ENCODE peak calls at places on chromosomes 7 and 10, in six cellular contexts. L, F, I, V, E and N are unnamed samples.

GRCh38 chr10:116160271-116160670 is 112.7 kb downstream of the GFRA1 start:
- DNase-seq in L (no peak), F (no peak), I (no peak), V (no peak), E (no peak), N (no peak)

GRCh38 chr7:26372211-26372610 is 80.5 kb downstream of the SNX10 start:
- DNase-seq in L (no peak), F (no peak), I (no peak), V (no peak), E (peak), N (no peak)

GRCh38 chr7:120588411-120588810 is 269.5 kb downstream of the TSPAN12 start:
- DNase-seq in L (no peak), F (no peak), I (no peak), V (no peak), E (no peak), N (no peak)

GRCh38 chr7:135147341-135147898 is 452 bp upstream of the TMEM140 start:
- DNase-seq in L (no peak), F (no peak), I (no peak), V (no peak), E (no peak), N (no peak)

GRCh38 chr7:155558351-155558750 is 12.0 kb upstream of the CNPY1 start:
- DNase-seq in L (no peak), F (no peak), I (no peak), V (no peak), E (no peak), N (no peak)

GRCh38 chr7:18961997-18962396 is 155.4 kb downstream of the TWIST1 start:
- DNase-seq in L (no peak), F (no peak), I (no peak), V (no peak), E (no peak), N (no peak)

GRCh38 chr10:120776442-120776841 is 74.7 kb upstream of the WDR11 start:
- DNase-seq in L (no peak), F (no peak), I (no peak), V (no peak), E (no peak), N (no peak)

GRCh38 chr10:3754727-3755439 is 30.1 kb downstream of the KLF6 start:
- DNase-seq in L (no peak), F (no peak), I (no peak), V (no peak), E (no peak), N (no peak)

GRCh38 chr7:123674399-123675091 is 18.9 kb downstream of the LMOD2 start:
- DNase-seq in L (no peak), F (no peak), I (no peak), V (no peak), E (no peak), N (no peak)

GRCh38 chr7:129951076-129952011 is 1.4 kb downstream of the UBE2H start:
- DNase-seq in L (no peak), F (no peak), I (no peak), V (no peak), E (no peak), N (no peak)

GRCh38 chr7:148501707-148502139 is 88.8 kb upstream of the C7orf33 start:
- DNase-seq in L (peak), F (no peak), I (no peak), V (no peak), E (no peak), N (no peak)

GRCh38 chr7:48041665-48041995 is 6.3 kb downstream of the C7orf57 start:
- DNase-seq in L (no peak), F (no peak), I (no peak), V (no peak), E (no peak), N (no peak)

GRCh38 chr10:89301231-89301630 is 615 bp upstream of the IFIT2 start:
- DNase-seq in L (no peak), F (no peak), I (no peak), V (no peak), E (no peak), N (no peak)

GRCh38 chr7:22252886-22253536 is 103.9 kb downstream of the RAPGEF5 start:
- DNase-seq in L (no peak), F (no peak), I (no peak), V (no peak), E (no peak), N (no peak)

GRCh38 chr10:98344589-98345038 is 70.4 kb downstream of the PYROXD2 start:
- DNase-seq in L (no peak), F (no peak), I (no peak), V (no peak), E (no peak), N (no peak)

GRCh38 chr7:13991791-13992620 is 2.5 kb upstream of the ETV1 start:
- DNase-seq in L (no peak), F (no peak), I (no peak), V (no peak), E (no peak), N (no peak)